ENCODE peak calls at places on chromosomes 3 and 15, in ten cellular contexts. One of them, this sample, is unnamed.
A peak's percentile ranks its signal among the peaks of the same experiment; 100 is the strongest.

GRCh38 chr3:152447509-152447908 is 178.8 kb downstream of the MBNL1 start:
- DNase-seq in A549: no peak
- DNase-seq in fibroblast of lung: no peak
- DNase-seq in cardiac fibroblast: no peak
- DNase-seq in cardiac muscle cell: no peak
- DNase-seq in heart right ventricle: no peak
- DNase-seq in astrocyte of the spinal cord: no peak
- DNase-seq in testis: no peak
- DNase-seq in CD8-positive, alpha-beta T cell: peak; percentile 34
- DNase-seq in brain microvascular endothelial cell: no peak
- DNase-seq in this sample: no peak

GRCh38 chr3:152595975-152596832 is 238.7 kb upstream of the P2RY1 start:
- DNase-seq in heart right ventricle: no peak
- DNase-seq in fibroblast of lung: peak; percentile 90
- DNase-seq in cardiac muscle cell: peak; percentile 90
- DNase-seq in cardiac fibroblast: peak; percentile 84
- DNase-seq in testis: peak; percentile 81
- DNase-seq in astrocyte of the spinal cord: peak; percentile 93
- DNase-seq in brain microvascular endothelial cell: peak; percentile 89
- DNase-seq in A549: no peak
- DNase-seq in CD8-positive, alpha-beta T cell: no peak
- DNase-seq in this sample: peak; percentile 82

GRCh38 chr15:25501828-25502446 is 63.1 kb upstream of the UBE3A start:
- DNase-seq in CD8-positive, alpha-beta T cell: no peak
- DNase-seq in testis: peak; percentile 55
- DNase-seq in heart right ventricle: no peak
- DNase-seq in brain microvascular endothelial cell: peak; percentile 12
- DNase-seq in cardiac fibroblast: peak; percentile 56
- DNase-seq in astrocyte of the spinal cord: peak; percentile 31
- DNase-seq in fibroblast of lung: peak; percentile 39
- DNase-seq in cardiac muscle cell: peak; percentile 19
- DNase-seq in A549: peak; percentile 19
- DNase-seq in this sample: peak; percentile 16

GRCh38 chr15:99703603-99704443 is 29.4 kb downstream of the LYSMD4 start:
- DNase-seq in brain microvascular endothelial cell: peak; percentile 89
- DNase-seq in testis: peak; percentile 31
- DNase-seq in cardiac muscle cell: peak; percentile 91
- DNase-seq in astrocyte of the spinal cord: peak; percentile 94
- DNase-seq in fibroblast of lung: peak; percentile 96
- DNase-seq in heart right ventricle: no peak
- DNase-seq in A549: peak; percentile 81
- DNase-seq in cardiac fibroblast: peak; percentile 97
- DNase-seq in CD8-positive, alpha-beta T cell: no peak
- DNase-seq in this sample: peak; percentile 93

GRCh38 chr15:78242128-78242527 is 7.8 kb upstream of the ACSBG1 start:
- DNase-seq in heart right ventricle: no peak
- DNase-seq in A549: peak; percentile 41
- DNase-seq in astrocyte of the spinal cord: no peak
- DNase-seq in brain microvascular endothelial cell: no peak
- DNase-seq in testis: peak; percentile 45
- DNase-seq in fibroblast of lung: no peak
- DNase-seq in CD8-positive, alpha-beta T cell: no peak
- DNase-seq in cardiac fibroblast: peak; percentile 32
- DNase-seq in cardiac muscle cell: peak; percentile 26
- DNase-seq in this sample: no peak

GRCh38 chr3:145055375-145056076 is 1083.9 kb downstream of the DIPK2A start:
- DNase-seq in cardiac fibroblast: no peak
- DNase-seq in astrocyte of the spinal cord: no peak
- DNase-seq in brain microvascular endothelial cell: no peak
- DNase-seq in fibroblast of lung: no peak
- DNase-seq in CD8-positive, alpha-beta T cell: no peak
- DNase-seq in cardiac muscle cell: no peak
- DNase-seq in heart right ventricle: no peak
- DNase-seq in A549: no peak
- DNase-seq in testis: no peak
- DNase-seq in this sample: no peak

GRCh38 chr15:71116942-71117341 is 1.7 kb downstream of the THSD4 start:
- DNase-seq in A549: peak; percentile 65
- DNase-seq in heart right ventricle: peak; percentile 40
- DNase-seq in testis: no peak
- DNase-seq in brain microvascular endothelial cell: no peak
- DNase-seq in cardiac fibroblast: no peak
- DNase-seq in astrocyte of the spinal cord: no peak
- DNase-seq in cardiac muscle cell: no peak
- DNase-seq in CD8-positive, alpha-beta T cell: no peak
- DNase-seq in fibroblast of lung: no peak
- DNase-seq in this sample: no peak

GRCh38 chr3:88195951-88196434 is 46.2 kb downstream of the C3orf38 start:
- DNase-seq in CD8-positive, alpha-beta T cell: no peak
- DNase-seq in A549: no peak
- DNase-seq in testis: no peak
- DNase-seq in heart right ventricle: no peak
- DNase-seq in cardiac muscle cell: peak; percentile 68
- DNase-seq in fibroblast of lung: peak; percentile 42
- DNase-seq in brain microvascular endothelial cell: peak; percentile 74
- DNase-seq in cardiac fibroblast: peak; percentile 77
- DNase-seq in astrocyte of the spinal cord: peak; percentile 56
- DNase-seq in this sample: peak; percentile 12

GRCh38 chr15:62416535-62416934 is 251.4 kb upstream of the C2CD4B start:
- DNase-seq in heart right ventricle: no peak
- DNase-seq in CD8-positive, alpha-beta T cell: no peak
- DNase-seq in testis: no peak
- DNase-seq in brain microvascular endothelial cell: no peak
- DNase-seq in fibroblast of lung: no peak
- DNase-seq in cardiac muscle cell: no peak
- DNase-seq in astrocyte of the spinal cord: no peak
- DNase-seq in A549: no peak
- DNase-seq in cardiac fibroblast: no peak
- DNase-seq in this sample: no peak

GRCh38 chr3:66480666-66481065 is 20.2 kb downstream of the LRIG1 start:
- DNase-seq in heart right ventricle: no peak
- DNase-seq in fibroblast of lung: no peak
- DNase-seq in CD8-positive, alpha-beta T cell: peak; percentile 45
- DNase-seq in A549: no peak
- DNase-seq in cardiac muscle cell: peak; percentile 44
- DNase-seq in brain microvascular endothelial cell: no peak
- DNase-seq in testis: no peak
- DNase-seq in cardiac fibroblast: no peak
- DNase-seq in astrocyte of the spinal cord: peak; percentile 69
- DNase-seq in this sample: peak; percentile 58

GRCh38 chr3:179973024-179973423 is 63.7 kb downstream of the PEX5L start:
- DNase-seq in heart right ventricle: no peak
- DNase-seq in cardiac fibroblast: no peak
- DNase-seq in cardiac muscle cell: no peak
- DNase-seq in A549: no peak
- DNase-seq in testis: no peak
- DNase-seq in brain microvascular endothelial cell: no peak
- DNase-seq in astrocyte of the spinal cord: no peak
- DNase-seq in fibroblast of lung: no peak
- DNase-seq in CD8-positive, alpha-beta T cell: no peak
- DNase-seq in this sample: no peak

GRCh38 chr15:56341201-56341600 is 24.0 kb upstream of the TEX9 start:
- DNase-seq in cardiac fibroblast: peak; percentile 47
- DNase-seq in brain microvascular endothelial cell: no peak
- DNase-seq in testis: no peak
- DNase-seq in A549: no peak
- DNase-seq in heart right ventricle: no peak
- DNase-seq in cardiac muscle cell: no peak
- DNase-seq in fibroblast of lung: no peak
- DNase-seq in CD8-positive, alpha-beta T cell: no peak
- DNase-seq in astrocyte of the spinal cord: no peak
- DNase-seq in this sample: no peak

GRCh38 chr15:68500363-68501317 is 68.7 kb upstream of the ITGA11 start:
- DNase-seq in fibroblast of lung: no peak
- DNase-seq in CD8-positive, alpha-beta T cell: no peak
- DNase-seq in astrocyte of the spinal cord: no peak
- DNase-seq in cardiac muscle cell: no peak
- DNase-seq in heart right ventricle: no peak
- DNase-seq in A549: no peak
- DNase-seq in brain microvascular endothelial cell: no peak
- DNase-seq in cardiac fibroblast: no peak
- DNase-seq in testis: no peak
- DNase-seq in this sample: no peak

GRCh38 chr3:141383555-141384129 is 15.3 kb downstream of the ZBTB38 start:
- DNase-seq in brain microvascular endothelial cell: no peak
- DNase-seq in cardiac fibroblast: peak; percentile 53
- DNase-seq in cardiac muscle cell: no peak
- DNase-seq in testis: no peak
- DNase-seq in A549: no peak
- DNase-seq in fibroblast of lung: peak; percentile 95
- DNase-seq in CD8-positive, alpha-beta T cell: no peak
- DNase-seq in heart right ventricle: no peak
- DNase-seq in astrocyte of the spinal cord: peak; percentile 46
- DNase-seq in this sample: peak; percentile 57

GRCh38 chr3:141382571-141382970 is 14.3 kb downstream of the ZBTB38 start:
- DNase-seq in testis: no peak
- DNase-seq in cardiac muscle cell: no peak
- DNase-seq in heart right ventricle: no peak
- DNase-seq in fibroblast of lung: no peak
- DNase-seq in astrocyte of the spinal cord: no peak
- DNase-seq in CD8-positive, alpha-beta T cell: no peak
- DNase-seq in cardiac fibroblast: no peak
- DNase-seq in brain microvascular endothelial cell: no peak
- DNase-seq in A549: no peak
- DNase-seq in this sample: no peak

GRCh38 chr3:141384575-141384974 is 16.3 kb downstream of the ZBTB38 start:
- DNase-seq in cardiac fibroblast: no peak
- DNase-seq in brain microvascular endothelial cell: no peak
- DNase-seq in cardiac muscle cell: no peak
- DNase-seq in astrocyte of the spinal cord: no peak
- DNase-seq in A549: no peak
- DNase-seq in fibroblast of lung: no peak
- DNase-seq in CD8-positive, alpha-beta T cell: no peak
- DNase-seq in heart right ventricle: no peak
- DNase-seq in testis: no peak
- DNase-seq in this sample: no peak

GRCh38 chr3:141385386-141386079 is 17.2 kb downstream of the ZBTB38 start:
- DNase-seq in A549: no peak
- DNase-seq in heart right ventricle: no peak
- DNase-seq in astrocyte of the spinal cord: peak; percentile 35
- DNase-seq in brain microvascular endothelial cell: no peak
- DNase-seq in cardiac muscle cell: peak; percentile 47
- DNase-seq in cardiac fibroblast: no peak
- DNase-seq in testis: no peak
- DNase-seq in fibroblast of lung: peak; percentile 66
- DNase-seq in CD8-positive, alpha-beta T cell: no peak
- DNase-seq in this sample: no peak

GRCh38 chr3:141384157-141384556 is 15.9 kb downstream of the ZBTB38 start:
- DNase-seq in brain microvascular endothelial cell: no peak
- DNase-seq in fibroblast of lung: peak; percentile 71
- DNase-seq in astrocyte of the spinal cord: peak; percentile 86
- DNase-seq in A549: no peak
- DNase-seq in cardiac muscle cell: no peak
- DNase-seq in heart right ventricle: no peak
- DNase-seq in cardiac fibroblast: peak; percentile 45
- DNase-seq in testis: no peak
- DNase-seq in CD8-positive, alpha-beta T cell: no peak
- DNase-seq in this sample: no peak
- H3K4me3 ChIP-seq in brain microvascular endothelial cell: no peak overlapping the region
- H3K4me3 ChIP-seq in fibroblast of lung: no peak overlapping the region
- H3K4me3 ChIP-seq in astrocyte of the spinal cord: no peak overlapping the region
- H3K4me3 ChIP-seq in A549: no peak overlapping the region
- H3K4me3 ChIP-seq in cardiac muscle cell: no peak overlapping the region
- H3K4me3 ChIP-seq in heart right ventricle: no peak overlapping the region
- H3K4me3 ChIP-seq in cardiac fibroblast: no peak overlapping the region
- H3K4me3 ChIP-seq in testis: no peak overlapping the region
- H3K4me3 ChIP-seq in CD8-positive, alpha-beta T cell: no peak overlapping the region
- H3K4me3 ChIP-seq in this sample: peak overlapping the region; percentile 32

GRCh38 chr3:109050591-109051167 is 67.3 kb downstream of the MORC1 start:
- DNase-seq in CD8-positive, alpha-beta T cell: no peak
- DNase-seq in cardiac fibroblast: peak; percentile 39
- DNase-seq in A549: peak; percentile 56
- DNase-seq in cardiac muscle cell: peak; percentile 49
- DNase-seq in testis: no peak
- DNase-seq in brain microvascular endothelial cell: peak; percentile 7
- DNase-seq in heart right ventricle: no peak
- DNase-seq in astrocyte of the spinal cord: peak; percentile 16
- DNase-seq in fibroblast of lung: peak; percentile 39
- DNase-seq in this sample: peak; percentile 5
- TF ChIP-seq CTCF in CD8-positive, alpha-beta T cell: peak; percentile 41
- TF ChIP-seq CTCF in cardiac fibroblast: peak; percentile 53
- TF ChIP-seq CTCF in A549: peak; percentile 71
- TF ChIP-seq CTCF in cardiac muscle cell: peak; percentile 65
- TF ChIP-seq CTCF in testis: peak; percentile 30
- TF ChIP-seq CTCF in brain microvascular endothelial cell: peak; percentile 75
- TF ChIP-seq CTCF in heart right ventricle: peak; percentile 50
- TF ChIP-seq CTCF in astrocyte of the spinal cord: peak; percentile 62
- TF ChIP-seq CTCF in fibroblast of lung: peak; percentile 46
- TF ChIP-seq CTCF in this sample: peak; percentile 45

GRCh38 chr3:122697952-122698625 is 17.4 kb downstream of the PARP14 start:
- DNase-seq in A549: peak; percentile 5
- DNase-seq in cardiac fibroblast: no peak
- DNase-seq in CD8-positive, alpha-beta T cell: no peak
- DNase-seq in heart right ventricle: no peak
- DNase-seq in testis: no peak
- DNase-seq in astrocyte of the spinal cord: no peak
- DNase-seq in cardiac muscle cell: no peak
- DNase-seq in fibroblast of lung: no peak
- DNase-seq in brain microvascular endothelial cell: no peak
- DNase-seq in this sample: no peak
- H3K4me3 ChIP-seq in A549: no peak overlapping the region
- H3K4me3 ChIP-seq in cardiac fibroblast: no peak overlapping the region
- H3K4me3 ChIP-seq in CD8-positive, alpha-beta T cell: no peak overlapping the region
- H3K4me3 ChIP-seq in heart right ventricle: no peak overlapping the region
- H3K4me3 ChIP-seq in testis: no peak overlapping the region
- H3K4me3 ChIP-seq in astrocyte of the spinal cord: no peak overlapping the region
- H3K4me3 ChIP-seq in cardiac muscle cell: no peak overlapping the region
- H3K4me3 ChIP-seq in fibroblast of lung: no peak overlapping the region
- H3K4me3 ChIP-seq in brain microvascular endothelial cell: no peak overlapping the region
- H3K4me3 ChIP-seq in this sample: no peak overlapping the region

GRCh38 chr15:70096215-70096974 is 1.3 kb downstream of the TLE3 start:
- DNase-seq in A549: peak; percentile 31
- DNase-seq in fibroblast of lung: peak; percentile 55
- DNase-seq in testis: peak; percentile 63
- DNase-seq in CD8-positive, alpha-beta T cell: peak; percentile 61
- DNase-seq in cardiac fibroblast: peak; percentile 67
- DNase-seq in heart right ventricle: peak; percentile 41
- DNase-seq in astrocyte of the spinal cord: peak; percentile 58
- DNase-seq in cardiac muscle cell: peak; percentile 50
- DNase-seq in brain microvascular endothelial cell: peak; percentile 25
- DNase-seq in this sample: peak; percentile 57

GRCh38 chr15:70093481-70094309 is 4.0 kb downstream of the TLE3 start:
- DNase-seq in astrocyte of the spinal cord: peak; percentile 41
- DNase-seq in cardiac muscle cell: peak; percentile 67
- DNase-seq in cardiac fibroblast: peak; percentile 65
- DNase-seq in heart right ventricle: no peak
- DNase-seq in brain microvascular endothelial cell: no peak
- DNase-seq in testis: no peak
- DNase-seq in A549: no peak
- DNase-seq in fibroblast of lung: peak; percentile 61
- DNase-seq in CD8-positive, alpha-beta T cell: no peak
- DNase-seq in this sample: peak; percentile 38

GRCh38 chr15:70094690-70095311 is 2.9 kb downstream of the TLE3 start:
- DNase-seq in A549: no peak
- DNase-seq in cardiac fibroblast: peak; percentile 5
- DNase-seq in CD8-positive, alpha-beta T cell: no peak
- DNase-seq in fibroblast of lung: peak; percentile 37
- DNase-seq in cardiac muscle cell: peak; percentile 50
- DNase-seq in brain microvascular endothelial cell: no peak
- DNase-seq in testis: peak; percentile 28
- DNase-seq in heart right ventricle: no peak
- DNase-seq in astrocyte of the spinal cord: no peak
- DNase-seq in this sample: peak; percentile 74

GRCh38 chr15:70096975-70097336 is 761 bp downstream of the TLE3 start:
- DNase-seq in testis: no peak
- DNase-seq in A549: no peak
- DNase-seq in brain microvascular endothelial cell: no peak
- DNase-seq in fibroblast of lung: no peak
- DNase-seq in heart right ventricle: peak; percentile 35
- DNase-seq in cardiac muscle cell: no peak
- DNase-seq in CD8-positive, alpha-beta T cell: no peak
- DNase-seq in astrocyte of the spinal cord: no peak
- DNase-seq in cardiac fibroblast: no peak
- DNase-seq in this sample: no peak

GRCh38 chr15:70095387-70096214 is 2.1 kb downstream of the TLE3 start:
- DNase-seq in CD8-positive, alpha-beta T cell: peak; percentile 36
- DNase-seq in brain microvascular endothelial cell: no peak
- DNase-seq in astrocyte of the spinal cord: no peak
- DNase-seq in fibroblast of lung: no peak
- DNase-seq in testis: peak; percentile 32
- DNase-seq in cardiac fibroblast: peak; percentile 17
- DNase-seq in A549: no peak
- DNase-seq in heart right ventricle: peak; percentile 48
- DNase-seq in cardiac muscle cell: peak; percentile 23
- DNase-seq in this sample: no peak
- TF ChIP-seq CTCF in CD8-positive, alpha-beta T cell: no peak
- TF ChIP-seq CTCF in brain microvascular endothelial cell: no peak
- TF ChIP-seq CTCF in astrocyte of the spinal cord: no peak
- TF ChIP-seq CTCF in fibroblast of lung: no peak
- TF ChIP-seq CTCF in testis: no peak
- TF ChIP-seq CTCF in cardiac fibroblast: no peak
- TF ChIP-seq CTCF in A549: no peak
- TF ChIP-seq CTCF in heart right ventricle: no peak
- TF ChIP-seq CTCF in cardiac muscle cell: no peak
- TF ChIP-seq CTCF in this sample: no peak